ENCODE peak calls at places on chromosomes 6 and 20, in ten cellular contexts. One of them, this sample, is unnamed.

GRCh38 chr6:150267686-150268561 is 100.9 kb upstream of the IYD start:
- DNase-seq in C1 segment of cervical spinal cord: no peak
- DNase-seq in activated naive CD4-positive, alpha-beta T cell treated with Interleukin-2 at 50 U/mL for 16 hours: no peak
- DNase-seq in activated gamma-delta T cell treated with Interleukin-2 at 50 U/mL for 16 hours: no peak
- DNase-seq in T-helper 2 cell: no peak
- DNase-seq in H9: no peak
- DNase-seq in NCI-H1105 treated with DMSO at 0.1 percent for 48 hours: no peak
- DNase-seq in activated T-helper 2 cell treated with anti-CD3 and anti-CD28 coated beads, Interferon-gamma antibody, Interleukin-2, Interleukin-4, amounts not matched to agents 10 μg/mL and 5 μg/mL and 100 μg/mL, durations not matched to agents 14 hours and 24 hours and 36 hours: no peak
- DNase-seq in iris pigment epithelial cell: peak
- DNase-seq in cardiac muscle cell: no peak
- DNase-seq in this sample: no peak

GRCh38 chr6:161486903-161487531 is 213.2 kb upstream of the AGPAT4 start:
- DNase-seq in iris pigment epithelial cell: no peak
- DNase-seq in H9: no peak
- DNase-seq in NCI-H1105 treated with DMSO at 0.1 percent for 48 hours: no peak
- DNase-seq in C1 segment of cervical spinal cord: no peak
- DNase-seq in activated gamma-delta T cell treated with Interleukin-2 at 50 U/mL for 16 hours: no peak
- DNase-seq in cardiac muscle cell: no peak
- DNase-seq in activated naive CD4-positive, alpha-beta T cell treated with Interleukin-2 at 50 U/mL for 16 hours: no peak
- DNase-seq in T-helper 2 cell: no peak
- DNase-seq in activated T-helper 2 cell treated with anti-CD3 and anti-CD28 coated beads, Interferon-gamma antibody, Interleukin-2, Interleukin-4, amounts not matched to agents 10 μg/mL and 5 μg/mL and 100 μg/mL, durations not matched to agents 14 hours and 24 hours and 36 hours: no peak
- DNase-seq in this sample: peak

GRCh38 chr6:20770776-20771175 is 236.5 kb downstream of the CDKAL1 start:
- DNase-seq in activated T-helper 2 cell treated with anti-CD3 and anti-CD28 coated beads, Interferon-gamma antibody, Interleukin-2, Interleukin-4, amounts not matched to agents 10 μg/mL and 5 μg/mL and 100 μg/mL, durations not matched to agents 14 hours and 24 hours and 36 hours: no peak
- DNase-seq in activated naive CD4-positive, alpha-beta T cell treated with Interleukin-2 at 50 U/mL for 16 hours: no peak
- DNase-seq in iris pigment epithelial cell: peak
- DNase-seq in activated gamma-delta T cell treated with Interleukin-2 at 50 U/mL for 16 hours: no peak
- DNase-seq in cardiac muscle cell: no peak
- DNase-seq in C1 segment of cervical spinal cord: no peak
- DNase-seq in H9: no peak
- DNase-seq in NCI-H1105 treated with DMSO at 0.1 percent for 48 hours: no peak
- DNase-seq in T-helper 2 cell: no peak
- DNase-seq in this sample: no peak

GRCh38 chr6:134517145-134517658 is 199.3 kb upstream of the SGK1 start:
- DNase-seq in activated naive CD4-positive, alpha-beta T cell treated with Interleukin-2 at 50 U/mL for 16 hours: no peak
- DNase-seq in T-helper 2 cell: no peak
- DNase-seq in activated gamma-delta T cell treated with Interleukin-2 at 50 U/mL for 16 hours: no peak
- DNase-seq in NCI-H1105 treated with DMSO at 0.1 percent for 48 hours: no peak
- DNase-seq in C1 segment of cervical spinal cord: peak
- DNase-seq in activated T-helper 2 cell treated with anti-CD3 and anti-CD28 coated beads, Interferon-gamma antibody, Interleukin-2, Interleukin-4, amounts not matched to agents 10 μg/mL and 5 μg/mL and 100 μg/mL, durations not matched to agents 14 hours and 24 hours and 36 hours: no peak
- DNase-seq in cardiac muscle cell: peak
- DNase-seq in iris pigment epithelial cell: peak
- DNase-seq in H9: peak
- DNase-seq in this sample: no peak

GRCh38 chr20:3916347-3916746 is 27.2 kb downstream of the PANK2 start:
- DNase-seq in C1 segment of cervical spinal cord: no peak
- DNase-seq in activated naive CD4-positive, alpha-beta T cell treated with Interleukin-2 at 50 U/mL for 16 hours: no peak
- DNase-seq in H9: no peak
- DNase-seq in activated gamma-delta T cell treated with Interleukin-2 at 50 U/mL for 16 hours: no peak
- DNase-seq in iris pigment epithelial cell: no peak
- DNase-seq in cardiac muscle cell: no peak
- DNase-seq in NCI-H1105 treated with DMSO at 0.1 percent for 48 hours: no peak
- DNase-seq in T-helper 2 cell: no peak
- DNase-seq in activated T-helper 2 cell treated with anti-CD3 and anti-CD28 coated beads, Interferon-gamma antibody, Interleukin-2, Interleukin-4, amounts not matched to agents 10 μg/mL and 5 μg/mL and 100 μg/mL, durations not matched to agents 14 hours and 24 hours and 36 hours: no peak
- DNase-seq in this sample: no peak

GRCh38 chr20:34980543-34981213 is 25.0 kb downstream of the MYH7B start:
- DNase-seq in T-helper 2 cell: no peak
- DNase-seq in activated gamma-delta T cell treated with Interleukin-2 at 50 U/mL for 16 hours: no peak
- DNase-seq in activated naive CD4-positive, alpha-beta T cell treated with Interleukin-2 at 50 U/mL for 16 hours: no peak
- DNase-seq in H9: peak
- DNase-seq in activated T-helper 2 cell treated with anti-CD3 and anti-CD28 coated beads, Interferon-gamma antibody, Interleukin-2, Interleukin-4, amounts not matched to agents 10 μg/mL and 5 μg/mL and 100 μg/mL, durations not matched to agents 14 hours and 24 hours and 36 hours: no peak
- DNase-seq in cardiac muscle cell: no peak
- DNase-seq in NCI-H1105 treated with DMSO at 0.1 percent for 48 hours: no peak
- DNase-seq in iris pigment epithelial cell: no peak
- DNase-seq in C1 segment of cervical spinal cord: no peak
- DNase-seq in this sample: no peak

GRCh38 chr6:63427951-63428350 is 108.2 kb upstream of the LGSN start:
- DNase-seq in T-helper 2 cell: no peak
- DNase-seq in iris pigment epithelial cell: no peak
- DNase-seq in C1 segment of cervical spinal cord: no peak
- DNase-seq in NCI-H1105 treated with DMSO at 0.1 percent for 48 hours: no peak
- DNase-seq in cardiac muscle cell: no peak
- DNase-seq in activated gamma-delta T cell treated with Interleukin-2 at 50 U/mL for 16 hours: no peak
- DNase-seq in H9: no peak
- DNase-seq in activated naive CD4-positive, alpha-beta T cell treated with Interleukin-2 at 50 U/mL for 16 hours: no peak
- DNase-seq in activated T-helper 2 cell treated with anti-CD3 and anti-CD28 coated beads, Interferon-gamma antibody, Interleukin-2, Interleukin-4, amounts not matched to agents 10 μg/mL and 5 μg/mL and 100 μg/mL, durations not matched to agents 14 hours and 24 hours and 36 hours: no peak
- DNase-seq in this sample: no peak

GRCh38 chr6:144944121-144944520 is 659.0 kb downstream of the UTRN start:
- DNase-seq in NCI-H1105 treated with DMSO at 0.1 percent for 48 hours: no peak
- DNase-seq in H9: no peak
- DNase-seq in cardiac muscle cell: no peak
- DNase-seq in iris pigment epithelial cell: no peak
- DNase-seq in C1 segment of cervical spinal cord: no peak
- DNase-seq in activated gamma-delta T cell treated with Interleukin-2 at 50 U/mL for 16 hours: no peak
- DNase-seq in activated T-helper 2 cell treated with anti-CD3 and anti-CD28 coated beads, Interferon-gamma antibody, Interleukin-2, Interleukin-4, amounts not matched to agents 10 μg/mL and 5 μg/mL and 100 μg/mL, durations not matched to agents 14 hours and 24 hours and 36 hours: no peak
- DNase-seq in T-helper 2 cell: no peak
- DNase-seq in activated naive CD4-positive, alpha-beta T cell treated with Interleukin-2 at 50 U/mL for 16 hours: no peak
- DNase-seq in this sample: no peak

GRCh38 chr20:19990911-19991707 is 26.1 kb upstream of the NAA20 start:
- DNase-seq in T-helper 2 cell: no peak
- DNase-seq in C1 segment of cervical spinal cord: no peak
- DNase-seq in H9: no peak
- DNase-seq in NCI-H1105 treated with DMSO at 0.1 percent for 48 hours: no peak
- DNase-seq in activated gamma-delta T cell treated with Interleukin-2 at 50 U/mL for 16 hours: no peak
- DNase-seq in activated T-helper 2 cell treated with anti-CD3 and anti-CD28 coated beads, Interferon-gamma antibody, Interleukin-2, Interleukin-4, amounts not matched to agents 10 μg/mL and 5 μg/mL and 100 μg/mL, durations not matched to agents 14 hours and 24 hours and 36 hours: no peak
- DNase-seq in activated naive CD4-positive, alpha-beta T cell treated with Interleukin-2 at 50 U/mL for 16 hours: no peak
- DNase-seq in iris pigment epithelial cell: no peak
- DNase-seq in cardiac muscle cell: no peak
- DNase-seq in this sample: no peak

GRCh38 chr20:9388160-9388825 is 126.1 kb upstream of the LAMP5 start:
- DNase-seq in T-helper 2 cell: no peak
- DNase-seq in C1 segment of cervical spinal cord: no peak
- DNase-seq in iris pigment epithelial cell: no peak
- DNase-seq in activated T-helper 2 cell treated with anti-CD3 and anti-CD28 coated beads, Interferon-gamma antibody, Interleukin-2, Interleukin-4, amounts not matched to agents 10 μg/mL and 5 μg/mL and 100 μg/mL, durations not matched to agents 14 hours and 24 hours and 36 hours: no peak
- DNase-seq in cardiac muscle cell: no peak
- DNase-seq in NCI-H1105 treated with DMSO at 0.1 percent for 48 hours: no peak
- DNase-seq in activated gamma-delta T cell treated with Interleukin-2 at 50 U/mL for 16 hours: no peak
- DNase-seq in activated naive CD4-positive, alpha-beta T cell treated with Interleukin-2 at 50 U/mL for 16 hours: no peak
- DNase-seq in H9: no peak
- DNase-seq in this sample: no peak

GRCh38 chr6:106470316-106470715 is 109.8 kb downstream of the CRYBG1 start:
- DNase-seq in activated gamma-delta T cell treated with Interleukin-2 at 50 U/mL for 16 hours: no peak
- DNase-seq in T-helper 2 cell: no peak
- DNase-seq in NCI-H1105 treated with DMSO at 0.1 percent for 48 hours: no peak
- DNase-seq in C1 segment of cervical spinal cord: no peak
- DNase-seq in cardiac muscle cell: no peak
- DNase-seq in activated T-helper 2 cell treated with anti-CD3 and anti-CD28 coated beads, Interferon-gamma antibody, Interleukin-2, Interleukin-4, amounts not matched to agents 10 μg/mL and 5 μg/mL and 100 μg/mL, durations not matched to agents 14 hours and 24 hours and 36 hours: no peak
- DNase-seq in H9: no peak
- DNase-seq in activated naive CD4-positive, alpha-beta T cell treated with Interleukin-2 at 50 U/mL for 16 hours: no peak
- DNase-seq in iris pigment epithelial cell: no peak
- DNase-seq in this sample: no peak

This sample was measured in Caki2.